ENCODE peak calls at places on chromosome 2, in ten cellular contexts. O, K, T, I, Q, Y, P, N, A and D are unnamed samples. For H3K36me3 and H3K27me3, the result is how much of the 10 kb centered on the place peaks cover.

GRCh38 chr2:28661589-28662001 is 90.0 kb upstream of the PPP1CB start:
- DNase-seq in O (peak), K (peak), T (no peak), I (peak), Q (no peak), Y (no peak), P (peak), N (peak), A (peak), D (peak)

GRCh38 chr2:226891780-226892590 is 56.1 kb downstream of the RHBDD1 start:
- DNase-seq in O (peak), K (no peak), T (no peak), I (no peak), Q (no peak), Y (no peak), P (no peak), N (no peak), A (no peak), D (no peak)

GRCh38 chr2:28582595-28582994 is 86.7 kb downstream of the PLB1 start:
- DNase-seq in O (no peak), K (no peak), T (no peak), I (no peak), Q (no peak), Y (no peak), P (no peak), N (peak), A (no peak), D (no peak)

GRCh38 chr2:186477782-186478181 is 8.3 kb upstream of the ZC3H15 start:
- DNase-seq in O (no peak), K (no peak), T (no peak), I (no peak), Q (no peak), Y (no peak), P (no peak), N (no peak), A (no peak), D (no peak)

GRCh38 chr2:187618813-187619212 is 64.6 kb upstream of the TFPI start:
- DNase-seq in O (peak), K (no peak), T (no peak), I (no peak), Q (no peak), Y (no peak), P (no peak), N (no peak), A (no peak), D (peak)

GRCh38 chr2:156474316-156474715 is 38.1 kb downstream of the GPD2 start:
- DNase-seq in O (no peak), K (no peak), T (no peak), I (no peak), Q (no peak), Y (no peak), P (no peak), N (no peak), A (no peak), D (no peak)

GRCh38 chr2:105645031-105645940 is 99.4 kb upstream of the NCK2 start:
- DNase-seq in O (no peak), K (no peak), T (no peak), I (no peak), Q (no peak), Y (no peak), P (no peak), N (no peak), A (no peak), D (no peak)

GRCh38 chr2:60794271-60794863 is 38.3 kb downstream of the PAPOLG start:
- DNase-seq in O (peak), K (no peak), T (peak), I (no peak), Q (no peak), Y (no peak), P (no peak), N (no peak), A (no peak), D (no peak)

GRCh38 chr2:43161650-43162542 is 64.5 kb downstream of the ZFP36L2 start:
- DNase-seq in O (no peak), K (no peak), T (no peak), I (peak), Q (no peak), Y (no peak), P (no peak), N (peak), A (no peak), D (no peak)

GRCh38 chr2:37068671-37069070 is 15.5 kb downstream of the HEATR5B start:
- DNase-seq in O (no peak), K (no peak), T (no peak), I (no peak), Q (no peak), Y (no peak), P (no peak), N (no peak), A (no peak), D (no peak)
- H3K36me3 ChIP-seq in O (half or more), K (under half), T (under half), I (half or more), Q (under half), Y (under half), P (under half), N (under half), A (half or more), D (under half)

GRCh38 chr2:241615522-241616052 is 21.4 kb downstream of the THAP4 start:
- DNase-seq in O (no peak), K (no peak), T (no peak), I (no peak), Q (no peak), Y (no peak), P (no peak), N (no peak), A (no peak), D (no peak)
- H3K4me3 ChIP-seq in O (no peak), K (no peak), T (no peak), I (no peak), Q (no peak), Y (no peak), P (no peak), N (no peak), A (no peak), D (no peak)

GRCh38 chr2:36366491-36367120 is 11.0 kb downstream of the CRIM1 start:
- DNase-seq in O (no peak), K (no peak), T (no peak), I (no peak), Q (no peak), Y (no peak), P (no peak), N (peak), A (no peak), D (no peak)

GRCh38 chr2:36367497-36368353 is 12.1 kb downstream of the CRIM1 start:
- DNase-seq in O (peak), K (no peak), T (no peak), I (no peak), Q (no peak), Y (no peak), P (peak), N (peak), A (no peak), D (no peak)

GRCh38 chr2:36369163-36369562 is 13.6 kb downstream of the CRIM1 start:
- DNase-seq in O (no peak), K (no peak), T (no peak), I (no peak), Q (no peak), Y (no peak), P (no peak), N (no peak), A (no peak), D (no peak)

GRCh38 chr2:36369711-36370110 is 14.1 kb downstream of the CRIM1 start:
- DNase-seq in O (no peak), K (no peak), T (no peak), I (no peak), Q (no peak), Y (no peak), P (no peak), N (peak), A (no peak), D (no peak)

GRCh38 chr2:36368438-36368837 is 12.9 kb downstream of the CRIM1 start:
- DNase-seq in O (no peak), K (no peak), T (no peak), I (no peak), Q (no peak), Y (no peak), P (no peak), N (peak), A (no peak), D (no peak)
- H3K27me3 ChIP-seq in O (under half), K (under half), T (under half), I (under half), Q (under half), Y (under half), P (under half), N (under half), A (under half), D (under half)

GRCh38 chr2:73267008-73267407 is 17.3 kb downstream of the FBXO41 start:
- DNase-seq in O (no peak), K (no peak), T (no peak), I (no peak), Q (no peak), Y (no peak), P (no peak), N (no peak), A (no peak), D (no peak)

GRCh38 chr2:73266061-73266891 is 18.0 kb downstream of the FBXO41 start:
- DNase-seq in O (no peak), K (no peak), T (no peak), I (no peak), Q (no peak), Y (no peak), P (no peak), N (no peak), A (no peak), D (no peak)

GRCh38 chr2:73264783-73265182 is 19.5 kb downstream of the FBXO41 start:
- DNase-seq in O (no peak), K (no peak), T (no peak), I (no peak), Q (no peak), Y (no peak), P (no peak), N (no peak), A (no peak), D (no peak)

GRCh38 chr2:73264332-73264606 is 20.0 kb downstream of the FBXO41 start:
- DNase-seq in O (no peak), K (no peak), T (no peak), I (no peak), Q (no peak), Y (no peak), P (no peak), N (no peak), A (no peak), D (no peak)

DNA sequence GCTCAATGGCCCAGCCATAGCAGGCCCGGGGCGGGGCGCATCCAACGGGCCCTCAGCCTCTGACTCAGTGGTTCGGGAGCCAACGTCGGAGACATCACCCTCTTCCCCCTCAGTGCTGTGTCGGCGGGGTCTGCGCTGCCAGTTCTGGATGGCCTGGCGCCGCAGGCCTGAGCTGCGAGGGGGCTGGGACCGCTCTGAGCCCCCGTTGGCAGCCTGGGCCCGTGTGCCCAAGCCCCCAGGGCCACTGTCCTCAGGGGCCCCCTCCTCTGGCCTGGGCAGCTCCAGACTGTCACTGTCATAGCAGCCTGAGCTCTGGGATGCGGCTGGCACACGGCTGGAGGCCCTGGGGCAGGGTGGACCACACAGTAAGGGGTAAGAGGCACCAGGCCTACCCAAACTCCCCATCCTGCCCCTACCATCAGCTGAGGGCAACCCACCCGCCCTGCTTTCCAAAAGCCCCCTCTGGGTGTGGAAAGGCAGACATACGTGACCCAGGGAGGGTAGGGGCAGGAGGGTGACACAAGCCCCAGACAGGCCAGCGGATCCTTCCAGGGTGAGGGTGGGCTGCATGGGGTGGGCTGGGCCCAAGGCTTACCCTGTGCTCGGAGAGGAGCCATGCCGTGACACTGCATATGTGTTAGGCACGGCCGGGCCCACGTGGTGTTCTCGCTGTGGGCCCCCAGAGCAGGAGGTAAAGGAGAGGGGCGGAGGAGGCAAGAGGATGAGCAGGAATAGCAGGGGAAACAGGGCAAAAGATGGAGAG is 18.8 kb downstream of the FBXO41 start:
- DNase-seq in O (no peak), K (no peak), T (no peak), I (no peak), Q (no peak), Y (no peak), P (no peak), N (no peak), A (no peak), D (no peak)
- H3K36me3 ChIP-seq in O (under half), K (under half), T (under half), I (under half), Q (under half), Y (under half), P (under half), N (under half), A (under half), D (under half)

DNA sequence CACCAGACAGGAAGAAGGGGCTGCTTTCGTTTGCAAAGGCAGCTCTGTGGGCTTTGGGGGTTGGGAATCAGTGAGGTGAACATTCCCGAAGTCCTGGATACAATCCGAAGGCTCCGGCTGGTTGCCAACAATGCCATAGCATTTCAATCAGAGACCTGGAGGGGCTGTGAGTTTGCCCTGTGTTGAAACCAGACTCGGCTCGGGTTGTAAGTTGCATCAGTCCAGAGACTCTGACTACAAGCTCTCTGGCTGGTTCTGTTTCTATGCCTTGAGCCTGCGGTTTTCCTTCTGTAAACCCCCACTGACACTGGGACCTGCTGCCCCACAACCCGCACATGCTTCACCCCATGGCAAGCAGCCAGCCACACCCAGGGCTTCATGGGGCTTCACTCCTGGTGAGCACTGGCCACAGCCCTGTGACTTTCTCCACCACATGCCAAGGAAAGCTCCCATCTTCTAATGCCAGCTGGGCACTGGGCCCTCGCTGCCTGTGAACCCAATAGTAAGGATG is 85.7 kb upstream of the ODC1 start:
- DNase-seq in O (peak), K (no peak), T (no peak), I (no peak), Q (no peak), Y (no peak), P (no peak), N (no peak), A (no peak), D (peak)
- H3K4me3 ChIP-seq in O (no peak), K (no peak), T (no peak), I (no peak), Q (no peak), Y (no peak), P (no peak), N (no peak), A (no peak), D (no peak)

GRCh38 chr2:118826093-118826492 is 21.4 kb downstream of the EN1 start:
- DNase-seq in O (no peak), K (no peak), T (no peak), I (no peak), Q (no peak), Y (no peak), P (no peak), N (no peak), A (no peak), D (no peak)
- H3K27me3 ChIP-seq in O (under half), K (half or more), T (under half), I (half or more), Q (under half), Y (under half), P (under half), N (under half), A (under half), D (under half)

GRCh38 chr2:201150454-201151020 is 32.4 kb upstream of the CASP10 start:
- DNase-seq in O (no peak), K (no peak), T (no peak), I (no peak), Q (no peak), Y (no peak), P (no peak), N (no peak), A (no peak), D (no peak)

GRCh38 chr2:201151127-201152074 is 31.5 kb upstream of the CASP10 start:
- DNase-seq in O (peak), K (no peak), T (no peak), I (no peak), Q (no peak), Y (peak), P (no peak), N (peak), A (peak), D (peak)

GRCh38 chr2:201154615-201155014 is 28.3 kb upstream of the CASP10 start:
- DNase-seq in O (no peak), K (no peak), T (no peak), I (no peak), Q (no peak), Y (no peak), P (no peak), N (no peak), A (no peak), D (no peak)

GRCh38 chr2:201152999-201153398 is 29.9 kb upstream of the CASP10 start:
- DNase-seq in O (no peak), K (no peak), T (no peak), I (no peak), Q (no peak), Y (no peak), P (no peak), N (no peak), A (no peak), D (no peak)

DNA sequence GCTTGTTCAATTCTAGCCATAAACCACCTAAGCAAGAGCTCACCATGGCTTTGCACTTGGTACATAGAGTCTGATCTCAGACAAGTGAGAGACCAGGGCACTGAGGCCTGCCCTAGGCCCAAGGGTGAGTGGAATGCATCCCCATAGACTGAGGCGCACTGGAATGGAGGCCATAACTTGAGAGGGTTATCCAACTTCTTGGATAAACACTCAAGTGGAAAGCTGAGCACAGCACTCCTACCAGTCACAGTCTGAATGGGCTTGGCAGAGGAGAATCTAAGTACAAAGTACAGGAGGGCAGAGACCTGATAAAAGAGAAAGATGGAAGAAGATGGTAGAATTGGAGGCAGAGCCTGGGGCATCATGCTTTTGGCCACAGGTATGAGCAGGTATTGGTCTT is 30.4 kb upstream of the CASP10 start:
- DNase-seq in O (no peak), K (no peak), T (no peak), I (no peak), Q (no peak), Y (no peak), P (no peak), N (no peak), A (no peak), D (no peak)
- H3K36me3 ChIP-seq in O (under half), K (half or more), T (under half), I (under half), Q (under half), Y (under half), P (under half), N (under half), A (half or more), D (half or more)

GRCh38 chr2:45005261-45006002 is 3.8 kb downstream of the SIX2 start:
- DNase-seq in O (no peak), K (no peak), T (no peak), I (no peak), Q (no peak), Y (no peak), P (no peak), N (no peak), A (no peak), D (no peak)

GRCh38 chr2:45007356-45007755 is 1.9 kb downstream of the SIX2 start:
- DNase-seq in O (no peak), K (no peak), T (no peak), I (no peak), Q (no peak), Y (no peak), P (no peak), N (no peak), A (no peak), D (no peak)

GRCh38 chr2:45007961-45008295 is 1.3 kb downstream of the SIX2 start:
- DNase-seq in O (no peak), K (no peak), T (no peak), I (no peak), Q (no peak), Y (no peak), P (no peak), N (no peak), A (no peak), D (no peak)

GRCh38 chr2:45006041-45006941 is 3.0 kb downstream of the SIX2 start:
- DNase-seq in O (no peak), K (no peak), T (no peak), I (no peak), Q (no peak), Y (no peak), P (no peak), N (no peak), A (no peak), D (no peak)

DNA sequence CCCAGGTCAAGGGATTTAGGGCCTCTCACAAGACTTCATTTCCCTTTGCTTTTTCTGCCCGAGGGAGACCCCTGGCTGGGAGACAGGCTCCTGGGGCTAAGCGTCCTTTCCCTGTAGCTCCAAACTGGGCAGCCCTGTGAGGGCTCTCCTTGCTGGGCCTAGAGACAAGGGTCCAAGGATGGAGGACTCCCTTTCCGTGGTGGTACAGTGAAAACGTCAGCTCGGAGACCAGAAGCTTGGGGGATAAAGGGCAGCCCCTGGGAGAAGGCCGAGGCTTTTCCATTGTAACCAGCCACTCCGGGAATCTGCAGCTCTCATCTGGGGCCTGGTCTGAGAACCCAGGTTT is 2.3 kb downstream of the SIX2 start:
- DNase-seq in O (no peak), K (no peak), T (no peak), I (no peak), Q (no peak), Y (no peak), P (no peak), N (no peak), A (no peak), D (no peak)
- H3K4me3 ChIP-seq in O (no peak), K (no peak), T (no peak), I (no peak), Q (no peak), Y (no peak), P (no peak), N (peak), A (no peak), D (peak)

GRCh38 chr2:176149484-176150337 is 1.6 kb upstream of the HOXD4 start:
- DNase-seq in O (no peak), K (no peak), T (no peak), I (no peak), Q (no peak), Y (no peak), P (no peak), N (no peak), A (no peak), D (no peak)

GRCh38 chr2:176147790-176148496 is 3.4 kb upstream of the HOXD4 start:
- DNase-seq in O (no peak), K (no peak), T (no peak), I (no peak), Q (no peak), Y (no peak), P (no peak), N (no peak), A (no peak), D (no peak)

GRCh38 chr2:176147215-176147789 is 4.0 kb upstream of the HOXD4 start:
- DNase-seq in O (no peak), K (no peak), T (no peak), I (no peak), Q (no peak), Y (no peak), P (no peak), N (no peak), A (no peak), D (no peak)

GRCh38 chr2:176150338-176151198 is 782 bp upstream of the HOXD4 start:
- DNase-seq in O (no peak), K (no peak), T (no peak), I (no peak), Q (no peak), Y (no peak), P (no peak), N (no peak), A (no peak), D (no peak)

GRCh38 chr2:176148758-176149483 is 2.4 kb upstream of the HOXD4 start:
- DNase-seq in O (no peak), K (no peak), T (no peak), I (no peak), Q (no peak), Y (no peak), P (no peak), N (no peak), A (no peak), D (no peak)
- H3K27me3 ChIP-seq in O (under half), K (half or more), T (under half), I (under half), Q (half or more), Y (under half), P (under half), N (half or more), A (under half), D (under half)